ENCODE peak calls at places on chromosomes 16 and 17, in nine cellular contexts. One of them, this sample, is unnamed.
A peak's percentile ranks its signal among the peaks of the same experiment; 100 is the strongest.

GRCh38 chr17:45851464-45851863 is 6.8 kb downstream of the SPPL2C start:
- DNase-seq in K562: no peak
- DNase-seq in heart left ventricle: no peak
- DNase-seq in neuronal stem cell: no peak
- DNase-seq in Peyer's patch: no peak
- DNase-seq in heart right ventricle: no peak
- DNase-seq in PC-3: no peak
- DNase-seq in tibial nerve: no peak
- DNase-seq in fibroblast of lung: no peak
- DNase-seq in this sample: no peak

GRCh38 chr17:10050597-10051101 is 145.6 kb upstream of the RCVRN start:
- DNase-seq in PC-3: no peak
- DNase-seq in fibroblast of lung: peak; percentile 82
- DNase-seq in tibial nerve: peak; percentile 57
- DNase-seq in heart left ventricle: peak; percentile 70
- DNase-seq in K562: no peak
- DNase-seq in heart right ventricle: peak; percentile 30
- DNase-seq in neuronal stem cell: no peak
- DNase-seq in Peyer's patch: no peak
- DNase-seq in this sample: no peak

GRCh38 chr17:18141210-18141803 is 32.8 kb downstream of the MYO15A start:
- DNase-seq in Peyer's patch: peak; percentile 29
- DNase-seq in heart right ventricle: no peak
- DNase-seq in heart left ventricle: no peak
- DNase-seq in fibroblast of lung: peak; percentile 70
- DNase-seq in PC-3: peak; percentile 82
- DNase-seq in K562: peak; percentile 35
- DNase-seq in tibial nerve: peak; percentile 84
- DNase-seq in neuronal stem cell: peak; percentile 47
- DNase-seq in this sample: no peak

GRCh38 chr17:58204796-58205195 is 12.3 kb downstream of the EPX start:
- DNase-seq in heart right ventricle: no peak
- DNase-seq in tibial nerve: no peak
- DNase-seq in neuronal stem cell: no peak
- DNase-seq in PC-3: no peak
- DNase-seq in K562: no peak
- DNase-seq in fibroblast of lung: no peak
- DNase-seq in heart left ventricle: no peak
- DNase-seq in Peyer's patch: no peak
- DNase-seq in this sample: no peak

GRCh38 chr16:88630941-88631340 is 7.4 kb upstream of the IL17C start:
- DNase-seq in fibroblast of lung: no peak
- DNase-seq in Peyer's patch: no peak
- DNase-seq in heart left ventricle: no peak
- DNase-seq in heart right ventricle: peak; percentile 22
- DNase-seq in tibial nerve: no peak
- DNase-seq in PC-3: no peak
- DNase-seq in neuronal stem cell: no peak
- DNase-seq in K562: no peak
- DNase-seq in this sample: no peak

GRCh38 chr17:50745631-50746030 is 21.7 kb downstream of the ANKRD40CL start:
- DNase-seq in heart right ventricle: no peak
- DNase-seq in Peyer's patch: no peak
- DNase-seq in PC-3: no peak
- DNase-seq in fibroblast of lung: no peak
- DNase-seq in K562: no peak
- DNase-seq in neuronal stem cell: no peak
- DNase-seq in tibial nerve: no peak
- DNase-seq in heart left ventricle: no peak
- DNase-seq in this sample: no peak

GRCh38 chr16:50857881-50858280 is 116.0 kb downstream of the CYLD start:
- DNase-seq in PC-3: no peak
- DNase-seq in K562: no peak
- DNase-seq in heart right ventricle: no peak
- DNase-seq in neuronal stem cell: no peak
- DNase-seq in fibroblast of lung: no peak
- DNase-seq in heart left ventricle: no peak
- DNase-seq in Peyer's patch: no peak
- DNase-seq in tibial nerve: no peak
- DNase-seq in this sample: no peak

GRCh38 chr17:75105269-75106080 is 4.3 kb upstream of the ARMC7 start:
- DNase-seq in neuronal stem cell: no peak
- DNase-seq in Peyer's patch: peak; percentile 38
- DNase-seq in fibroblast of lung: no peak
- DNase-seq in heart left ventricle: no peak
- DNase-seq in PC-3: peak; percentile 87
- DNase-seq in heart right ventricle: no peak
- DNase-seq in K562: peak; percentile 69
- DNase-seq in tibial nerve: no peak
- DNase-seq in this sample: peak; percentile 83

GRCh38 chr16:82735176-82735575 is 108.4 kb downstream of the CDH13 start:
- DNase-seq in tibial nerve: no peak
- DNase-seq in neuronal stem cell: no peak
- DNase-seq in heart right ventricle: no peak
- DNase-seq in Peyer's patch: no peak
- DNase-seq in PC-3: no peak
- DNase-seq in heart left ventricle: peak; percentile 54
- DNase-seq in K562: no peak
- DNase-seq in fibroblast of lung: no peak
- DNase-seq in this sample: no peak

GRCh38 chr17:16470302-16470701 is 21.7 kb downstream of the LRRC75A start:
- DNase-seq in K562: no peak
- DNase-seq in fibroblast of lung: no peak
- DNase-seq in heart left ventricle: no peak
- DNase-seq in neuronal stem cell: no peak
- DNase-seq in PC-3: no peak
- DNase-seq in Peyer's patch: no peak
- DNase-seq in tibial nerve: no peak
- DNase-seq in heart right ventricle: no peak
- DNase-seq in this sample: no peak

GRCh38 chr16:56341656-56342397 is 83.5 kb downstream of the AMFR start:
- DNase-seq in heart right ventricle: peak; percentile 7
- DNase-seq in K562: no peak
- DNase-seq in Peyer's patch: no peak
- DNase-seq in neuronal stem cell: no peak
- DNase-seq in heart left ventricle: no peak
- DNase-seq in fibroblast of lung: no peak
- DNase-seq in tibial nerve: no peak
- DNase-seq in PC-3: no peak
- DNase-seq in this sample: no peak

GRCh38 chr17:38885728-38886642 is 16.1 kb downstream of the LASP1 start:
- DNase-seq in neuronal stem cell: no peak
- DNase-seq in heart left ventricle: no peak
- DNase-seq in Peyer's patch: no peak
- DNase-seq in fibroblast of lung: peak; percentile 59
- DNase-seq in tibial nerve: no peak
- DNase-seq in PC-3: no peak
- DNase-seq in K562: no peak
- DNase-seq in heart right ventricle: no peak
- DNase-seq in this sample: no peak

DNA sequence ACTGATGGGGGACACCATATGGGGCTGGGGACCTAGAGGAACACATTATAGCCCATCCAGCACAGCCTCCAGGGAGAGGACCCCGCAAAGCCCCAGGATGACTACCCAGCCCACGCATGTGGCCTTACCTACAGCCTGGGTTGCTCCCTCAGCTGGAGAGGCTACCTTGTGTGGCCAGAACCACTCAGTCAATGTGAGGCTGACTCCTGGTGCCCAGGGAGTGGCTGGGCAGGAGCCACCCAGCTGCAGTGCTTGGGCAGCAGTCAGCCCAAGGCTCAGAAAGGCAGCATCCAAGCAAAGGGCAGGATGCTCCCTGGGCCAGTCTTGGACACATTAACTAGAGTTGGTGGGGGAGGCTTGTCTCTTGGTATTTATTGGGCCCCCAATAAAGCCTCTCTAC is 246.2 kb downstream of the RBFOX3 start:
- DNase-seq in tibial nerve: no peak
- DNase-seq in Peyer's patch: no peak
- DNase-seq in fibroblast of lung: no peak
- DNase-seq in heart left ventricle: no peak
- DNase-seq in neuronal stem cell: no peak
- DNase-seq in PC-3: no peak
- DNase-seq in K562: no peak
- DNase-seq in heart right ventricle: no peak
- DNase-seq in this sample: no peak
- H3K27ac ChIP-seq in tibial nerve: no peak overlapping the region
- H3K27ac ChIP-seq in Peyer's patch: no peak overlapping the region
- H3K27ac ChIP-seq in fibroblast of lung: no peak overlapping the region
- H3K27ac ChIP-seq in heart left ventricle: no peak overlapping the region
- H3K27ac ChIP-seq in neuronal stem cell: no peak overlapping the region
- H3K27ac ChIP-seq in PC-3: no peak overlapping the region
- H3K27ac ChIP-seq in K562: no peak overlapping the region
- H3K27ac ChIP-seq in heart right ventricle: no peak overlapping the region
- H3K27ac ChIP-seq in this sample: no peak overlapping the region

DNA sequence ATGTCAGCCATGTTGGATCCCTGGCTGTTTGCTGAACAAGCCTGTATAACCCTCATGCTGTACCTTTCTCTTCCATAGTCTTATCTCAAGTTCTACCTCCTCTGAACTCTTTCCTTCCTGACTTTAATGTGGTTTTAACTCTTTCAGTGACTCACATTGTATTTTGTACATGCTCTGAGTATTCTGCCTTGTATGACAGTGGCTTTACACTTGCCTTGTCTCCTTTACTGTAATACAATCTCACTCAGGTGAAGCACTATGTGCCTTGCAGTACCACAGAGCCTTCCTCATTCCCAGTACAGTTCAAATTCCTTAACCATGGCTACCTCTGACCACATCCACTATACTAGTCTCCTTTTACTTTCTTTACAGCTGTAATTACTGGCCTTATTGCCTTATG is 14.1 kb downstream of the PSMD11 start:
- DNase-seq in heart left ventricle: no peak
- DNase-seq in heart right ventricle: no peak
- DNase-seq in PC-3: no peak
- DNase-seq in K562: no peak
- DNase-seq in fibroblast of lung: no peak
- DNase-seq in Peyer's patch: no peak
- DNase-seq in neuronal stem cell: no peak
- DNase-seq in tibial nerve: no peak
- DNase-seq in this sample: no peak
- H3K36me3 ChIP-seq in heart left ventricle: peaks cover 32% of the 10 kb centered on the region
- H3K36me3 ChIP-seq in heart right ventricle: peaks cover 100% of the 10 kb centered on the region
- H3K36me3 ChIP-seq in PC-3: peaks cover 56% of the 10 kb centered on the region
- H3K36me3 ChIP-seq in K562: peaks cover 89% of the 10 kb centered on the region
- H3K36me3 ChIP-seq in fibroblast of lung: peaks cover 11% of the 10 kb centered on the region
- H3K36me3 ChIP-seq in Peyer's patch: peaks cover 87% of the 10 kb centered on the region
- H3K36me3 ChIP-seq in neuronal stem cell: peaks cover 37% of the 10 kb centered on the region
- H3K36me3 ChIP-seq in tibial nerve: no peaks in the 10 kb centered on the region
- H3K36me3 ChIP-seq in this sample: peaks cover 95% of the 10 kb centered on the region

GRCh38 chr17:31824771-31825360 is 34.2 kb downstream of the COPRS start:
- DNase-seq in tibial nerve: no peak
- DNase-seq in neuronal stem cell: no peak
- DNase-seq in PC-3: no peak
- DNase-seq in fibroblast of lung: no peak
- DNase-seq in heart left ventricle: no peak
- DNase-seq in K562: no peak
- DNase-seq in Peyer's patch: no peak
- DNase-seq in heart right ventricle: no peak
- DNase-seq in this sample: no peak

GRCh38 chr17:31825961-31826691 is 32.9 kb downstream of the COPRS start:
- DNase-seq in heart left ventricle: no peak
- DNase-seq in neuronal stem cell: no peak
- DNase-seq in K562: no peak
- DNase-seq in fibroblast of lung: no peak
- DNase-seq in tibial nerve: no peak
- DNase-seq in Peyer's patch: no peak
- DNase-seq in PC-3: peak; percentile 50
- DNase-seq in heart right ventricle: no peak
- DNase-seq in this sample: no peak

GRCh38 chr17:31820691-31821435 is 38.2 kb downstream of the COPRS start:
- DNase-seq in neuronal stem cell: no peak
- DNase-seq in K562: no peak
- DNase-seq in heart right ventricle: no peak
- DNase-seq in heart left ventricle: no peak
- DNase-seq in fibroblast of lung: no peak
- DNase-seq in Peyer's patch: no peak
- DNase-seq in PC-3: no peak
- DNase-seq in tibial nerve: no peak
- DNase-seq in this sample: no peak

GRCh38 chr17:31819578-31819977 is 39.5 kb downstream of the COPRS start:
- DNase-seq in fibroblast of lung: no peak
- DNase-seq in heart right ventricle: no peak
- DNase-seq in PC-3: no peak
- DNase-seq in Peyer's patch: no peak
- DNase-seq in K562: no peak
- DNase-seq in neuronal stem cell: no peak
- DNase-seq in tibial nerve: no peak
- DNase-seq in heart left ventricle: no peak
- DNase-seq in this sample: no peak

DNA sequence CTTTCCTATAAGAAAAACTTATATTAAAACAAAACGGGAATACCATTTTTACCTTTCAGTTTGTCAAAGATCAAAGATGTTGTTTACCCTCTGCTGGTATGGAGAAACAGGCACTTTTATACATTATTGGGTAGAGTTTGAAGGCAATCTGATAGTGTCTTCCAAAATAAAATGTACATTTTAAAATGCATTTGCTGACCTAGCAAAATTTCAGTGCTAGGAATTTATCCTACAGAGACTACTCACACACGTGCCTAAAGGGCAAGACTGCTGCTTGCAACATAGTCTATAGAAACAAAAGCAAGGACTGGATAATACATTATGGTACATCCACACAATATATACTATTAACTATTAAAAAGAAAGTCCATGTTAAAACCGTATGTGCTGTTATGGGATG is 36.0 kb downstream of the COPRS start:
- DNase-seq in tibial nerve: no peak
- DNase-seq in K562: no peak
- DNase-seq in fibroblast of lung: no peak
- DNase-seq in heart right ventricle: no peak
- DNase-seq in neuronal stem cell: no peak
- DNase-seq in PC-3: no peak
- DNase-seq in Peyer's patch: no peak
- DNase-seq in heart left ventricle: no peak
- DNase-seq in this sample: no peak
- H3K27ac ChIP-seq in tibial nerve: no peak overlapping the region
- H3K27ac ChIP-seq in K562: no peak overlapping the region
- H3K27ac ChIP-seq in fibroblast of lung: no peak overlapping the region
- H3K27ac ChIP-seq in heart right ventricle: no peak overlapping the region
- H3K27ac ChIP-seq in neuronal stem cell: no peak overlapping the region
- H3K27ac ChIP-seq in PC-3: no peak overlapping the region
- H3K27ac ChIP-seq in Peyer's patch: no peak overlapping the region
- H3K27ac ChIP-seq in heart left ventricle: no peak overlapping the region
- H3K27ac ChIP-seq in this sample: no peak overlapping the region

DNA sequence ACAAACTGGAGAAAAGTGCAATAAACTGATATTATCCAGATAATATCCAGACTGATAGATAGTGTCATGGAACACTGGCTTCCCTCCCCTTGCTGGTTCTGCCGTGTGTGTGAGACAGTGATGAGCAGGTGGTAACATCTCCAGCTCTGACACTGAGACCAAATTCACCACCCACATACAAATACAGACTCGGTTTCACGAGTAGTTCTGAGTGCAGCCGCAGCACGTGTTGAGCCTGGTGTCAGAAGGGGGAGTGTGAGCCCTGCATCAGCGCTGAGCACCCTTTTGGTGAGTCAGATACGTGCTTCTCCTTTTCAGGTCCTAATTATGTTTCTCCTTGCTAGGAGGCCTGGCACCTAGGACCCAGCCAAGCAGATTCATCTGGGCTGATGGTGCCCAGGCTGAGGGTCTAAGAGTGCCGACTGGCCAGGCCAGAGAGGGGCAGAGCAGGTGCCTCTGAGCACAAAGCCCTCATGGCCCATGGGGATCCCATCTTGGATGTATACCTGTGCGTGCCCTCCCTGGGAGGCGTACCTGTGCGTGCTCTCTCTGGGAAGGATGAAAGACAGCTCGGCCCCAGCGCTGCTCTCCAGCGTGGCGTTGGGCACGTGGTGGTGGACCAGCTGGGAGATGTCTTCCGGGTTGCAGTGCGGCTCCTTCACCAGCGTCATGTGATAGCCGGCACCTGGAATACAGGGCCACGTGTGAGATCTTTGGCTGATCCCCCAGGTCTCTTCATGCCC is 27.3 kb upstream of the RNPS1 start:
- DNase-seq in heart left ventricle: no peak
- DNase-seq in PC-3: no peak
- DNase-seq in heart right ventricle: no peak
- DNase-seq in fibroblast of lung: no peak
- DNase-seq in neuronal stem cell: no peak
- DNase-seq in K562: no peak
- DNase-seq in tibial nerve: no peak
- DNase-seq in Peyer's patch: no peak
- DNase-seq in this sample: no peak
- H3K36me3 ChIP-seq in heart left ventricle: no peaks in the 10 kb centered on the region
- H3K36me3 ChIP-seq in PC-3: no peaks in the 10 kb centered on the region
- H3K36me3 ChIP-seq in heart right ventricle: peaks cover 37% of the 10 kb centered on the region
- H3K36me3 ChIP-seq in fibroblast of lung: no peaks in the 10 kb centered on the region
- H3K36me3 ChIP-seq in neuronal stem cell: no peaks in the 10 kb centered on the region
- H3K36me3 ChIP-seq in K562: peaks cover 46% of the 10 kb centered on the region
- H3K36me3 ChIP-seq in tibial nerve: no peaks in the 10 kb centered on the region
- H3K36me3 ChIP-seq in Peyer's patch: no peaks in the 10 kb centered on the region
- H3K36me3 ChIP-seq in this sample: peaks cover 64% of the 10 kb centered on the region

This sample was measured in upper lobe of right lung.